ENCODE peak calls at places on chromosomes 12 and 14, in ten cellular contexts. B is GM04504; F is effector CD8-positive, alpha-beta T cell; V is NCI-H345; D is substantia nigra; U is astrocyte of the spinal cord; A is HFFc6; P is gastrocnemius medialis; W is immature natural killer cell; T is lung. H is an unnamed sample.

GRCh38 chr12:88108021-88108420 is 33.9 kb downstream of the CEP290 start:
- DNase-seq in W (no peak), U (no peak), A (peak), F (no peak), T (no peak), B (no peak), P (no peak), V (no peak), D (no peak), H (no peak)

GRCh38 chr12:15749937-15750336 is 39.3 kb downstream of the EPS8 start:
- DNase-seq in A (no peak), W (no peak), D (no peak), P (no peak), F (no peak), B (no peak), V (no peak), T (no peak), U (no peak), H (no peak)

GRCh38 chr14:89197623-89198022 is 219.4 kb downstream of the FOXN3 start:
- DNase-seq in B (no peak), V (no peak), U (no peak), A (no peak), F (no peak), D (no peak), W (no peak), T (no peak), P (no peak), H (no peak)

GRCh38 chr12:68885381-68885780 is 47.6 kb downstream of the CPM start:
- DNase-seq in D (no peak), B (no peak), F (no peak), A (no peak), W (no peak), V (no peak), P (no peak), T (no peak), U (no peak), H (no peak)

GRCh38 chr12:76346236-76346635 is 2.0 kb downstream of the BBS10 start:
- DNase-seq in T (no peak), F (no peak), W (no peak), P (no peak), U (no peak), V (no peak), A (no peak), D (no peak), B (no peak), H (no peak)

GRCh38 chr14:22849212-22849819 is 12.9 kb downstream of the MMP14 start:
- DNase-seq in W (no peak), T (no peak), P (peak), V (no peak), D (peak), B (no peak), A (no peak), F (no peak), U (no peak), H (no peak)

GRCh38 chr14:99383457-99384428 is 96.9 kb downstream of the SETD3 start:
- DNase-seq in P (no peak), V (no peak), F (no peak), U (no peak), T (no peak), B (no peak), W (no peak), D (no peak), A (no peak), H (no peak)

GRCh38 chr14:21680072-21680471 is 6.5 kb upstream of the OR4E1 start:
- DNase-seq in W (no peak), B (no peak), T (no peak), U (peak), V (no peak), A (peak), D (no peak), P (no peak), F (no peak), H (no peak)

GRCh38 chr12:6333566-6333965 is 8.3 kb downstream of the TNFRSF1A start:
- DNase-seq in A (peak), U (peak), W (peak), P (no peak), F (no peak), D (no peak), B (no peak), T (no peak), V (no peak), H (no peak)

GRCh38 chr14:52052991-52053390 is 15.9 kb downstream of the NID2 start:
- DNase-seq in A (no peak), V (no peak), F (no peak), W (no peak), P (no peak), D (no peak), U (peak), B (no peak), T (no peak), H (no peak)

GRCh38 chr14:103529383-103530365 is 678 bp downstream of the TRMT61A start:
- DNase-seq in D (no peak), T (no peak), V (no peak), U (no peak), F (no peak), W (no peak), B (no peak), A (no peak), P (no peak), H (no peak)

GRCh38 chr12:80565276-80565675 is 121.2 kb downstream of the PTPRQ start:
- DNase-seq in U (peak), V (no peak), B (no peak), T (no peak), A (no peak), P (no peak), D (no peak), W (no peak), F (no peak), H (no peak)

GRCh38 chr14:54572316-54572715 is 5.4 kb downstream of the SAMD4A start:
- DNase-seq in B (no peak), P (no peak), V (no peak), W (no peak), A (no peak), U (no peak), D (no peak), F (no peak), T (no peak), H (peak)

GRCh38 chr12:52497975-52498374 is 4.9 kb upstream of the KRT6A start:
- DNase-seq in D (no peak), A (no peak), B (no peak), U (no peak), P (no peak), T (no peak), V (no peak), W (no peak), F (no peak), H (no peak)

GRCh38 chr12:112992541-112993398 is 14.5 kb downstream of the OAS2 start:
- DNase-seq in W (peak), F (no peak), P (no peak), A (peak), V (peak), U (peak), B (no peak), T (peak), D (no peak), H (peak)

GRCh38 chr12:22042981-22043669 is 2.9 kb upstream of the CMAS start:
- DNase-seq in A (peak), W (no peak), D (no peak), F (no peak), P (no peak), U (peak), V (no peak), B (peak), T (no peak), H (no peak)

GRCh38 chr12:65740873-65741600 is 83.2 kb upstream of the HMGA2 start:
- DNase-seq in W (peak), V (no peak), P (peak), A (peak), T (peak), B (no peak), F (peak), U (peak), D (peak), H (no peak)

GRCh38 chr12:5480218-5480952 is 48.5 kb downstream of the NTF3 start:
- DNase-seq in D (no peak), F (no peak), B (no peak), T (no peak), A (no peak), W (no peak), U (no peak), V (peak), P (no peak), H (no peak)

GRCh38 chr14:39374846-39375245 is 57.4 kb downstream of the FBXO33 start:
- DNase-seq in F (no peak), T (no peak), D (no peak), U (peak), B (peak), W (no peak), P (no peak), A (peak), V (no peak), H (no peak)

GRCh38 chr14:104754213-104754851 is 1.4 kb downstream of the SIVA1 start:
- DNase-seq in D (no peak), P (no peak), A (no peak), W (no peak), V (no peak), U (no peak), B (no peak), T (no peak), F (no peak), H (no peak)

GRCh38 chr12:100234591-100235304 is 32.1 kb downstream of the DEPDC4 start:
- DNase-seq in P (no peak), B (peak), V (peak), D (no peak), W (no peak), U (peak), F (no peak), A (peak), T (no peak), H (peak)

GRCh38 chr14:77804592-77804991 is 4.7 kb downstream of the ADCK1 start:
- DNase-seq in B (no peak), F (no peak), D (no peak), W (no peak), P (no peak), V (no peak), T (no peak), U (no peak), A (no peak), H (peak)

GRCh38 chr12:43416981-43417380 is 135.0 kb downstream of the ADAMTS20 start:
- DNase-seq in A (no peak), P (no peak), F (no peak), V (no peak), D (no peak), B (no peak), W (no peak), U (no peak), T (no peak), H (no peak)

GRCh38 chr14:27114180-27114579 is 516.3 kb upstream of the NOVA1 start:
- DNase-seq in P (no peak), D (no peak), V (no peak), T (no peak), U (no peak), B (no peak), W (no peak), F (no peak), A (no peak), H (no peak)

GRCh38 chr12:25501565-25501964 is 51.5 kb downstream of the LMNTD1 start:
- DNase-seq in F (no peak), A (peak), B (no peak), T (no peak), W (no peak), P (no peak), U (no peak), V (no peak), D (no peak), H (no peak)

GRCh38 chr12:48980389-48980952 is 2.3 kb downstream of the WNT1 start:
- DNase-seq in P (no peak), A (no peak), W (no peak), D (no peak), F (no peak), V (no peak), B (no peak), U (no peak), T (no peak), H (no peak)

GRCh38 chr14:52583544-52583943 is 30.9 kb downstream of the GPR137C start:
- DNase-seq in D (no peak), T (no peak), V (no peak), B (no peak), A (no peak), W (no peak), P (no peak), F (no peak), U (peak), H (no peak)

GRCh38 chr12:30828686-30829085 is 73.9 kb upstream of the CAPRIN2 start:
- DNase-seq in A (no peak), P (no peak), D (no peak), U (no peak), B (no peak), F (no peak), V (no peak), W (no peak), T (no peak), H (no peak)

GRCh38 chr14:92470215-92470614 is 43.4 kb upstream of the RIN3 start:
- DNase-seq in W (no peak), A (peak), T (no peak), U (peak), F (no peak), P (no peak), V (no peak), B (peak), D (no peak), H (no peak)